ENCODE peak calls at places on chromosomes 4 and X, in nine cellular contexts. O, J, Z, L, C, U, I, R and X are unnamed samples.

GRCh38 chr4:86338989-86339388 is 20.9 kb downstream of the MAPK10 start:
- DNase-seq in I (no peak), R (peak), C (no peak), L (peak), U (no peak), J (no peak), Z (no peak), O (no peak), X (no peak)

GRCh38 chrX:16188687-16189086 is 21.4 kb downstream of the MAGEB17 start:
- DNase-seq in I (no peak), J (no peak), O (no peak), U (no peak), L (no peak), Z (no peak), C (no peak), R (peak), X (no peak)

GRCh38 chr4:14892563-14892962 is 109.7 kb upstream of the CPEB2 start:
- DNase-seq in Z (no peak), J (no peak), C (no peak), O (no peak), I (no peak), U (no peak), R (no peak), L (no peak), X (no peak)

GRCh38 chr4:5568931-5569330 is 139.4 kb downstream of the EVC2 start:
- DNase-seq in R (no peak), I (no peak), J (no peak), O (no peak), Z (no peak), U (no peak), L (no peak), C (no peak), X (no peak)

GRCh38 chr4:37892641-37893040 is 1.8 kb downstream of the TBC1D1 start:
- DNase-seq in C (no peak), Z (peak), O (no peak), I (peak), U (peak), L (no peak), R (no peak), J (peak), X (peak)

GRCh38 chrX:108359811-108360602 is 78.2 kb downstream of the COL4A6 start:
- DNase-seq in O (no peak), J (no peak), L (no peak), I (no peak), R (peak), U (no peak), C (no peak), Z (no peak), X (no peak)

GRCh38 chrX:15336023-15336413 is 695 bp upstream of the PIGA start:
- DNase-seq in I (peak), L (peak), Z (peak), C (peak), O (no peak), U (no peak), R (peak), J (peak), X (peak)

GRCh38 chrX:13223868-13224555 is 95.8 kb downstream of the ATXN3L start:
- DNase-seq in Z (no peak), R (peak), I (no peak), C (peak), U (no peak), L (peak), O (no peak), J (no peak), X (no peak)

GRCh38 chrX:145609951-145610511 is 207.6 kb upstream of the SLITRK2 start:
- DNase-seq in Z (no peak), I (no peak), J (no peak), C (no peak), L (no peak), U (no peak), O (no peak), R (no peak), X (no peak)

GRCh38 chr4:21304061-21304541 is 603.8 kb downstream of the PACRGL start:
- DNase-seq in R (no peak), Z (no peak), U (no peak), I (peak), L (no peak), J (no peak), O (no peak), C (no peak), X (no peak)

GRCh38 chr4:45241976-45242375 is 515.6 kb upstream of the GNPDA2 start:
- DNase-seq in U (no peak), C (peak), Z (no peak), L (peak), J (no peak), I (no peak), R (no peak), O (no peak), X (no peak)

GRCh38 chrX:72045552-72046277 is 86.0 kb downstream of the RTL5 start:
- DNase-seq in C (no peak), J (no peak), Z (no peak), R (no peak), I (no peak), L (no peak), U (no peak), O (no peak), X (no peak)

GRCh38 chr4:8377103-8378075 is 63.1 kb downstream of the ACOX3 start:
- DNase-seq in U (no peak), Z (no peak), C (no peak), R (no peak), O (peak), J (no peak), L (no peak), I (no peak), X (no peak)

GRCh38 chr4:145851516-145852201 is 87.0 kb downstream of the ZNF827 start:
- DNase-seq in O (no peak), R (no peak), L (no peak), U (no peak), Z (no peak), C (no peak), J (no peak), I (no peak), X (no peak)

GRCh38 chr4:1192493-1193205 is 20.3 kb upstream of the SPON2 start:
- DNase-seq in R (no peak), Z (no peak), C (no peak), L (no peak), I (no peak), J (no peak), U (no peak), O (peak), X (no peak)

GRCh38 chrX:1165535-1166196 is 46.8 kb downstream of the CRLF2 start:
- DNase-seq in C (no peak), L (no peak), Z (no peak), I (no peak), R (peak), O (no peak), U (no peak), J (no peak), X (peak)

GRCh38 chr4:9691221-9692065 is 90.0 kb upstream of the DRD5 start:
- DNase-seq in R (peak), I (peak), L (peak), O (peak), Z (peak), C (peak), J (peak), U (peak), X (peak)

GRCh38 chr4:128353791-128354190 is 66.2 kb upstream of the PGRMC2 start:
- DNase-seq in U (no peak), O (no peak), I (no peak), Z (no peak), L (no peak), J (no peak), C (no peak), R (peak), X (no peak)

GRCh38 chr4:12036450-12036849 is 607.8 kb upstream of the HS3ST1 start:
- DNase-seq in I (no peak), O (no peak), Z (no peak), R (no peak), L (no peak), J (no peak), U (no peak), C (no peak), X (no peak)

GRCh38 chr4:53505947-53506346 is 85.3 kb downstream of the LNX1 start:
- DNase-seq in J (no peak), Z (no peak), I (no peak), L (no peak), O (no peak), R (no peak), U (no peak), C (no peak), X (no peak)

GRCh38 chrX:42755820-42756219 is 22.1 kb downstream of the PPP1R2C start:
- DNase-seq in O (peak), U (no peak), Z (no peak), L (no peak), J (no peak), I (peak), C (no peak), R (peak), X (no peak)

GRCh38 chr4:168664242-168664897 is 167.5 kb downstream of the PALLD start:
- DNase-seq in Z (no peak), U (no peak), R (no peak), C (no peak), O (no peak), J (no peak), L (no peak), I (no peak), X (no peak)

GRCh38 chr4:140726776-140727500 is 29.2 kb downstream of the TBC1D9 start:
- DNase-seq in U (no peak), L (no peak), O (no peak), I (no peak), J (no peak), R (peak), C (no peak), Z (no peak), X (no peak)

GRCh38 chr4:147096667-147097604 is 151.3 kb upstream of the TTC29 start:
- DNase-seq in O (no peak), U (no peak), C (no peak), Z (no peak), L (no peak), I (no peak), J (no peak), R (peak), X (peak)

GRCh38 chr4:169993531-169993930 is 32.7 kb downstream of the MFAP3L start:
- DNase-seq in I (no peak), O (no peak), J (no peak), C (no peak), Z (no peak), R (no peak), U (no peak), L (no peak), X (no peak)